ENCODE peak calls at places on chromosome 20, in ten cellular contexts. A is IMR-90, Q is stomach, Z is pancreas, S is heart left ventricle, C is H9, D is A549, X is PC-9, G is tibial artery, Y is lower lobe of right lung. O is an unnamed sample.

GRCh38 chr20:19866070-19866469 is 108.0 kb downstream of the RIN2 start:
- DNase-seq in A (no peak), Q (no peak), Z (no peak), S (no peak), C (no peak), D (no peak), X (no peak), G (no peak), Y (no peak), O (no peak)

GRCh38 chr20:37313546-37314091 is 24.2 kb downstream of the MANBAL start:
- DNase-seq in A (no peak), Q (no peak), Z (no peak), S (no peak), C (no peak), D (no peak), X (no peak), G (no peak), Y (no peak), O (no peak)

GRCh38 chr20:515696-516095 is 27.9 kb downstream of the CSNK2A1 start:
- DNase-seq in A (no peak), Q (no peak), Z (no peak), S (no peak), C (no peak), D (no peak), X (no peak), G (no peak), Y (no peak), O (no peak)

GRCh38 chr20:63749597-63750508 is 10.3 kb downstream of the SLC2A4RG start:
- DNase-seq in A (no peak), Q (no peak), Z (no peak), S (no peak), C (no peak), D (no peak), X (no peak), G (no peak), Y (no peak), O (no peak)

GRCh38 chr20:16096756-16097326 is 476.4 kb downstream of the KIF16B start:
- DNase-seq in A (no peak), Q (no peak), Z (no peak), S (no peak), C (no peak), D (no peak), X (no peak), G (no peak), Y (no peak), O (no peak)

GRCh38 chr20:39021748-39022147 is 59.6 kb downstream of the DHX35 start:
- DNase-seq in A (no peak), Q (no peak), Z (no peak), S (no peak), C (no peak), D (no peak), X (no peak), G (no peak), Y (no peak), O (no peak)

GRCh38 chr20:11432407-11432806 is 485.3 kb upstream of the BTBD3 start:
- DNase-seq in A (peak; percentile 95), Q (no peak), Z (no peak), S (no peak), C (no peak), D (no peak), X (no peak), G (no peak), Y (no peak), O (no peak)

GRCh38 chr20:16013631-16014030 is 559.6 kb downstream of the KIF16B start:
- DNase-seq in A (no peak), Q (no peak), Z (no peak), S (no peak), C (no peak), D (no peak), X (no peak), G (no peak), Y (no peak), O (no peak)

GRCh38 chr20:50290815-50291214 is 100.2 kb downstream of the CEBPB start:
- DNase-seq in A (no peak), Q (no peak), Z (no peak), S (no peak), C (no peak), D (no peak), X (no peak), G (no peak), Y (no peak), O (no peak)

GRCh38 chr20:5039889-5040288 is 38.6 kb upstream of the SLC23A2 start:
- DNase-seq in A (no peak), Q (no peak), Z (no peak), S (no peak), C (no peak), D (no peak), X (no peak), G (no peak), Y (no peak), O (no peak)

GRCh38 chr20:53872081-53872541 is 198.3 kb downstream of the BCAS1 start:
- DNase-seq in A (no peak), Q (no peak), Z (no peak), S (no peak), C (no peak), D (no peak), X (no peak), G (no peak), Y (no peak), O (no peak)

GRCh38 chr20:17848649-17849048 is 119.9 kb downstream of the SNX5 start:
- DNase-seq in A (no peak), Q (no peak), Z (no peak), S (no peak), C (no peak), D (no peak), X (no peak), G (no peak), Y (no peak), O (no peak)

GRCh38 chr20:46063652-46064054 is 26.1 kb downstream of the NCOA5 start:
- DNase-seq in A (no peak), Q (no peak), Z (no peak), S (no peak), C (no peak), D (no peak), X (no peak), G (no peak), Y (no peak), O (no peak)

GRCh38 chr20:51021067-51022025 is 1.6 kb downstream of the KCNG1 start:
- DNase-seq in A (peak; percentile 61), Q (no peak), Z (no peak), S (no peak), C (no peak), D (no peak), X (no peak), G (no peak), Y (no peak), O (no peak)

GRCh38 chr20:3753098-3753497 is 14.5 kb downstream of the ADISSP start:
- DNase-seq in A (peak; percentile 73), Q (peak; percentile 70), Z (peak; percentile 31), S (no peak), C (peak; percentile 81), D (peak; percentile 89), X (peak; percentile 37), G (peak; percentile 68), Y (no peak), O (no peak)

GRCh38 chr20:56433880-56434255 is 21.8 kb downstream of the CASS4 start:
- DNase-seq in A (peak; percentile 94), Q (no peak), Z (no peak), S (no peak), C (no peak), D (no peak), X (no peak), G (no peak), Y (no peak), O (no peak)

GRCh38 chr20:30922129-30922528 is 335.3 kb upstream of the DEFB115 start:
- DNase-seq in A (no peak), Q (no peak), Z (no peak), S (no peak), C (no peak), D (no peak), X (no peak), G (no peak), Y (peak; percentile 30), O (no peak)
- H3K9me3 ChIP-seq in A (peaks cover 4% of the 10 kb centered on the region), Q (peaks cover 73% of the 10 kb centered on the region), Z (no peaks in the 10 kb centered on the region), S (peaks cover 38% of the 10 kb centered on the region), C (peaks cover 42% of the 10 kb centered on the region), D (no peaks in the 10 kb centered on the region), X (no peaks in the 10 kb centered on the region), G (no peaks in the 10 kb centered on the region), Y (peaks cover 12% of the 10 kb centered on the region), O (no peaks in the 10 kb centered on the region)

DNA sequence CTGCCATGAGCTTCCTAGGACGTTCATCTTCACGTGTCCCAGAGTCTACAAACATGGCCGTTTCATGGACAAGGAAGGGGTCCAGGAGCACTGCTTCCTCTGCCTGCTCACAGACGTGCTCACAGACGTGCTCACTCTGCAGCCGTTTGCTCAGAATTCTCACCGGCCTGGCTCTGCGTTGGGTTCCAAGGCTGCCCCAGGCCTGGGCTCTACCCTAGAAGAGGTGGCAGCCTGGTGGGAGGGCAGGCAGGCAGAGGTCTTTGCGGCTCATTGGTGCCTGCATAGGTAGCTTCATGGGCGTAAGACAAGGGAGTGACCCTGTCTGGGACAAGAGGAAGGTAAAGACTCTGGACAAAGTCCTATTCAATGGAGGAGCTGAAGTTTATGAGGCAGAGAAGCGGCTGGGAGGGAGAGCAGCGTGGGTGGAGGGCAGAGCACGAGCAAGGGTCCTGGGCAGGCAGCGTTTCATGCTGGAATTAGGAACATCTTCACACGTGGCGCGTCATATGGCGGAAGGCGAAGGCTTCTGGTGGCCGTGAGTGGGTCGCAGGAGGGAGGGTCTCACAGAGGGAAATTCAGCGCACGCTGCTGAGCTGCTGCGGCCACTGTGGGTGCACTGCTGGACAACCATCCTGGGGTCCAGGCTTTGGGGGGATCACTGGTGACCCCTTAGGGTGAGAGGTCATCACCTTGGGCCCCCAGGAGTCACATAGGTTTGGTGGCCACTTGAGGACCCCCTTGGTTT is 138.2 kb downstream of the PHACTR3 start:
- DNase-seq in A (no peak), Q (no peak), Z (no peak), S (no peak), C (no peak), D (no peak), X (no peak), G (no peak), Y (no peak), O (no peak)
- H3K9me3 ChIP-seq in A (peaks cover 30% of the 10 kb centered on the region), Q (no peaks in the 10 kb centered on the region), Z (no peaks in the 10 kb centered on the region), S (no peaks in the 10 kb centered on the region), C (no peaks in the 10 kb centered on the region), D (no peaks in the 10 kb centered on the region), X (no peaks in the 10 kb centered on the region), G (no peaks in the 10 kb centered on the region), Y (no peaks in the 10 kb centered on the region), O (no peaks in the 10 kb centered on the region)

DNA sequence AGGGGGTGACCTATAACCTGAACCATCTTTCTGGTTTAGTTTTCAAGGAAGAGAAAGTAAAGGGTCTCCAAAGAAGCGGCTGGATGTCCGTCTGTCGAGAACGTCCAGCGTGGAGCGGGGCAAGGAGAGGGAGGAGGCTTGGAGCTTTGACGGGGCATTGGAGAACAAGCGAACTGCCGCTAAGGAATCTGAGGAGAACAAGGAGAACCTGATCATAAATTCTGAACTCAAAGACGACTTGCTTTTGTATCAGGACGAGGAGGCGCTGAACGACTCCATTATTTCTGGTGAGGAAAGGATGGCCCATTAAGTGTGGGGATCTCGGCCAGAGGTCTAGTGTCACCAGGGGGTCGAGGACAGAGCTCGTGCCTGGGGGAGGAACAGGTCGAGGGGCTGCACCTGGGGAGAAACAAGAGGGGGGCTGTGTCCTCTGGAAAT is 159.2 kb downstream of the SYCP2 start:
- DNase-seq in A (no peak), Q (peak; percentile 5), Z (no peak), S (no peak), C (peak; percentile 12), D (no peak), X (no peak), G (no peak), Y (no peak), O (no peak)
- H3K9me3 ChIP-seq in A (peaks cover 10% of the 10 kb centered on the region), Q (no peaks in the 10 kb centered on the region), Z (no peaks in the 10 kb centered on the region), S (no peaks in the 10 kb centered on the region), C (no peaks in the 10 kb centered on the region), D (no peaks in the 10 kb centered on the region), X (no peaks in the 10 kb centered on the region), G (no peaks in the 10 kb centered on the region), Y (no peaks in the 10 kb centered on the region), O (no peaks in the 10 kb centered on the region)

GRCh38 chr20:42949865-42950264 is 239.8 kb downstream of the PTPRT start:
- DNase-seq in A (no peak), Q (no peak), Z (no peak), S (no peak), C (no peak), D (no peak), X (no peak), G (no peak), Y (no peak), O (no peak)
- H3K9me3 ChIP-seq in A (peaks cover 37% of the 10 kb centered on the region), Q (peaks cover 16% of the 10 kb centered on the region), Z (no peaks in the 10 kb centered on the region), S (peaks cover 14% of the 10 kb centered on the region), C (peaks cover 5% of the 10 kb centered on the region), D (no peaks in the 10 kb centered on the region), X (no peaks in the 10 kb centered on the region), G (no peaks in the 10 kb centered on the region), Y (no peaks in the 10 kb centered on the region), O (no peaks in the 10 kb centered on the region)

O was measured in T-helper 17 cell.